ENCODE peak calls at places on chromosome 6, in five cellular contexts. One of them, this sample, is unnamed. For H3K4me1, the result is how much of the 10 kb centered on the place peaks cover.

GRCh38 chr6:21371676-21372161 is 221.8 kb upstream of the SOX4 start:
- DNase-seq in cardiac muscle cell: peak
- DNase-seq in transverse colon: no peak
- DNase-seq in A549: no peak
- DNase-seq in sigmoid colon: no peak
- DNase-seq in this sample: no peak

GRCh38 chr6:150719099-150719767 is 119.5 kb downstream of the PLEKHG1 start:
- DNase-seq in cardiac muscle cell: no peak
- DNase-seq in sigmoid colon: no peak
- DNase-seq in transverse colon: no peak
- DNase-seq in A549: no peak
- DNase-seq in this sample: no peak

GRCh38 chr6:157235600-157236039 is 87.7 kb downstream of the TMEM242 start:
- DNase-seq in sigmoid colon: peak
- DNase-seq in A549: peak
- DNase-seq in transverse colon: peak
- DNase-seq in cardiac muscle cell: peak
- DNase-seq in this sample: no peak

GRCh38 chr6:105871542-105871941 is 214.6 kb upstream of the PRDM1 start:
- DNase-seq in sigmoid colon: no peak
- DNase-seq in cardiac muscle cell: no peak
- DNase-seq in A549: no peak
- DNase-seq in transverse colon: no peak
- DNase-seq in this sample: peak

GRCh38 chr6:141077355-141078333 is 1055.1 kb upstream of the GJE1 start:
- DNase-seq in transverse colon: no peak
- DNase-seq in A549: peak
- DNase-seq in sigmoid colon: no peak
- DNase-seq in cardiac muscle cell: peak
- DNase-seq in this sample: peak

GRCh38 chr6:36947570-36948351 is 6.8 kb upstream of the PI16 start:
- DNase-seq in cardiac muscle cell: no peak
- DNase-seq in A549: no peak
- DNase-seq in transverse colon: no peak
- DNase-seq in sigmoid colon: no peak
- DNase-seq in this sample: no peak

GRCh38 chr6:153790048-153790447 is 249.0 kb upstream of the OPRM1 start:
- DNase-seq in A549: peak
- DNase-seq in sigmoid colon: no peak
- DNase-seq in transverse colon: no peak
- DNase-seq in cardiac muscle cell: no peak
- DNase-seq in this sample: no peak

GRCh38 chr6:116969211-116969863 is 92.3 kb downstream of the RFX6 start:
- DNase-seq in transverse colon: peak
- DNase-seq in A549: peak
- DNase-seq in cardiac muscle cell: peak
- DNase-seq in sigmoid colon: no peak
- DNase-seq in this sample: no peak

GRCh38 chr6:106730264-106730663 is 100.9 kb downstream of the QRSL1 start:
- DNase-seq in transverse colon: no peak
- DNase-seq in cardiac muscle cell: no peak
- DNase-seq in sigmoid colon: no peak
- DNase-seq in A549: no peak
- DNase-seq in this sample: no peak

GRCh38 chr6:11685411-11686093 is 93.1 kb downstream of the ADTRP start:
- DNase-seq in A549: peak
- DNase-seq in cardiac muscle cell: no peak
- DNase-seq in transverse colon: no peak
- DNase-seq in sigmoid colon: no peak
- DNase-seq in this sample: peak

GRCh38 chr6:153831350-153832078 is 207.5 kb upstream of the OPRM1 start:
- DNase-seq in sigmoid colon: no peak
- DNase-seq in transverse colon: no peak
- DNase-seq in cardiac muscle cell: no peak
- DNase-seq in A549: no peak
- DNase-seq in this sample: no peak

GRCh38 chr6:34969662-34970265 is 80.7 kb downstream of the ANKS1A start:
- DNase-seq in transverse colon: no peak
- DNase-seq in A549: no peak
- DNase-seq in cardiac muscle cell: no peak
- DNase-seq in sigmoid colon: no peak
- DNase-seq in this sample: no peak

GRCh38 chr6:151905072-151905471 is 97.6 kb downstream of the ESR1 start:
- DNase-seq in transverse colon: no peak
- DNase-seq in cardiac muscle cell: no peak
- DNase-seq in A549: no peak
- DNase-seq in sigmoid colon: no peak
- DNase-seq in this sample: no peak

GRCh38 chr6:11532097-11532496 is 5.5 kb upstream of the TMEM170B start:
- DNase-seq in transverse colon: no peak
- DNase-seq in sigmoid colon: peak
- DNase-seq in cardiac muscle cell: peak
- DNase-seq in A549: no peak
- DNase-seq in this sample: no peak

GRCh38 chr6:7332090-7332745 is 19.2 kb upstream of the SSR1 start:
- DNase-seq in A549: no peak
- DNase-seq in sigmoid colon: peak
- DNase-seq in transverse colon: no peak
- DNase-seq in cardiac muscle cell: no peak
- DNase-seq in this sample: no peak

GRCh38 chr6:125746731-125747588 is 2.5 kb upstream of the HEY2 start:
- DNase-seq in sigmoid colon: peak
- DNase-seq in transverse colon: peak
- DNase-seq in A549: no peak
- DNase-seq in cardiac muscle cell: peak
- DNase-seq in this sample: peak

GRCh38 chr6:166768761-166769160 is 141.7 kb upstream of the RPS6KA2 start:
- DNase-seq in A549: no peak
- DNase-seq in cardiac muscle cell: no peak
- DNase-seq in sigmoid colon: no peak
- DNase-seq in transverse colon: no peak
- DNase-seq in this sample: no peak

GRCh38 chr6:17863971-17864754 is 123.3 kb downstream of the KIF13A start:
- DNase-seq in transverse colon: peak
- DNase-seq in A549: peak
- DNase-seq in sigmoid colon: peak
- DNase-seq in cardiac muscle cell: no peak
- DNase-seq in this sample: no peak

GRCh38 chr6:134230087-134230717 is 87.7 kb downstream of the SGK1 start:
- DNase-seq in cardiac muscle cell: no peak
- DNase-seq in A549: no peak
- DNase-seq in transverse colon: no peak
- DNase-seq in sigmoid colon: no peak
- DNase-seq in this sample: no peak

GRCh38 chr6:150297327-150298028 is 71.3 kb upstream of the IYD start:
- DNase-seq in A549: no peak
- DNase-seq in transverse colon: peak
- DNase-seq in cardiac muscle cell: no peak
- DNase-seq in sigmoid colon: no peak
- DNase-seq in this sample: no peak

GRCh38 chr6:2763345-2763841 is 1.8 kb upstream of the WRNIP1 start:
- DNase-seq in transverse colon: no peak
- DNase-seq in sigmoid colon: peak
- DNase-seq in A549: no peak
- DNase-seq in cardiac muscle cell: no peak
- DNase-seq in this sample: no peak

GRCh38 chr6:129055796-129056195 is 172.9 kb downstream of the LAMA2 start:
- DNase-seq in transverse colon: no peak
- DNase-seq in sigmoid colon: no peak
- DNase-seq in cardiac muscle cell: no peak
- DNase-seq in A549: no peak
- DNase-seq in this sample: no peak

GRCh38 chr6:116500969-116501433 is 10.4 kb upstream of the CALHM5 start:
- DNase-seq in transverse colon: no peak
- DNase-seq in A549: no peak
- DNase-seq in sigmoid colon: no peak
- DNase-seq in cardiac muscle cell: no peak
- DNase-seq in this sample: peak

DNA sequence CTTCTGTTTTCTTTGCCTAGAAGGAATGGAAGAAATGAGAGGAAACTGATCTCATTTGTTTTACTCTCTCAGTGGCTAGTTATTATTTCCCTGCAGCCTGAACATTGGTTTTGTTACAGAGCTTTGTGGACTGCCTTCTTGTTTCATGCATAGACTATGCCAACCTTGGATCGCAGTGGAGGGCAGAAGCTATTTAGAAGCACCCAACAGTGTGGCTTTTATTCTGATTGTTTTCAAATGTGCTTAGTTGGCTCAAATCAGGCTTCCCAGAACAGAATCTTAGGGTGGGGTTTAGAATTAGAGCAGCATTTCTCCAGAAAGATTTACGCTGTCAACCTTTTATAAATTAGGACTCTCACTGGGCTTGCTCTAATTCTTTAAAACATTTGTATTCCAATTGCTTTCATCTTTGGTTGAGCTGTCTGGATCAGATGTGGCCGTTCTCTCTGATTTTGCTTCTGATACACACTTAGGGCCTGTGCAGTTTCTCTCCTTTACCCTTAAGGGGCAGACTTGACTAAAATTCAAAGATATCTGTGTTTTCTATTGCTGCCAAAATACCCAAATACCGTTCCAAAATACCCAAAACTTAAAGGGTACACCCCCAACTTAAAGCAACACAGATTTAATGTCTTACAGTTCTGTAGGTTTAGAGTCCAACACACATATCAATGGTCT is 210.3 kb downstream of the BCKDHB start:
- DNase-seq in cardiac muscle cell: no peak
- DNase-seq in sigmoid colon: no peak
- DNase-seq in A549: no peak
- DNase-seq in transverse colon: no peak
- DNase-seq in this sample: no peak
- TF ChIP-seq CTCF in cardiac muscle cell: peak
- TF ChIP-seq CTCF in sigmoid colon: no peak
- TF ChIP-seq CTCF in A549: no peak
- TF ChIP-seq CTCF in transverse colon: no peak
- TF ChIP-seq CTCF in this sample: no peak

DNA sequence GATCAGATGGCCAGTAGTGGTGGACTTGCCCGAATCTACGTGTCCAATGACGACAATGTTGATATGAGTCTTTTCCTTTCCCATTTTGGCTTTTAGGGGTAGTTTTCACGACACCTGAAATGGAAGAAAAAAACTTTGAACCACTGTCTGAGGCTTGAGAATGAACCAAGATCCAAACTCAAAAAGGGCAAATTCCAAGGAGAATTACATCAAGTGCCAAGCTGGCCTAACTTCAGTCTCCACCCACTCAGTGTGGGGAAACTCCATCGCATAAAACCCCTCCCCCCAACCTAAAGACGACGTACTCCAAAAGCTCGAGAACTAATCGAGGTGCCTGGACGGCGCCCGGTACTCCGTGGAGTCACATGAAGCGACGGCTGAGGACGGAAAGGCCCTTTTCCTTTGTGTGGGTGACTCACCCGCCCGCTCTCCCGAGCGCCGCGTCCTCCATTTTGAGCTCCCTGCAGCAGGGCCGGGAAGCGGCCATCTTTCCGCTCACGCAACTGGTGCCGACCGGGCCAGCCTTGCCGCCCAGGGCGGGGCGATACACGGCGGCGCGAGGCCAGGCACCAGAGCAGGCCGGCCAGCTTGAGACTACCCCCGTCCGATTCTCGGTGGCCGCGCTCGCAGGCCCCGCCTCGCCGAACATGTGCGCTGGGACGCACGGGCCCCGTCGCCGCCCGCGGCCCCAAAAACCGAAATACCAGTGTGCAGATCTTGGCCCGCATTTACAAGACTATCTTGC is 717 bp downstream of the EEF1A1 start:
- DNase-seq in sigmoid colon: peak
- DNase-seq in transverse colon: peak
- DNase-seq in A549: no peak
- DNase-seq in cardiac muscle cell: peak
- DNase-seq in this sample: peak
- H3K4me1 ChIP-seq in sigmoid colon: half or more
- H3K4me1 ChIP-seq in transverse colon: under half
- H3K4me1 ChIP-seq in A549: under half
- H3K4me1 ChIP-seq in cardiac muscle cell: under half
- H3K4me1 ChIP-seq in this sample: under half

GRCh38 chr6:73285674-73286283 is 22.8 kb upstream of the KHDC1 start:
- DNase-seq in transverse colon: no peak
- DNase-seq in cardiac muscle cell: peak
- DNase-seq in A549: peak
- DNase-seq in sigmoid colon: no peak
- DNase-seq in this sample: no peak
- TF ChIP-seq CTCF in transverse colon: no peak
- TF ChIP-seq CTCF in cardiac muscle cell: peak
- TF ChIP-seq CTCF in A549: peak
- TF ChIP-seq CTCF in sigmoid colon: no peak
- TF ChIP-seq CTCF in this sample: peak

DNA sequence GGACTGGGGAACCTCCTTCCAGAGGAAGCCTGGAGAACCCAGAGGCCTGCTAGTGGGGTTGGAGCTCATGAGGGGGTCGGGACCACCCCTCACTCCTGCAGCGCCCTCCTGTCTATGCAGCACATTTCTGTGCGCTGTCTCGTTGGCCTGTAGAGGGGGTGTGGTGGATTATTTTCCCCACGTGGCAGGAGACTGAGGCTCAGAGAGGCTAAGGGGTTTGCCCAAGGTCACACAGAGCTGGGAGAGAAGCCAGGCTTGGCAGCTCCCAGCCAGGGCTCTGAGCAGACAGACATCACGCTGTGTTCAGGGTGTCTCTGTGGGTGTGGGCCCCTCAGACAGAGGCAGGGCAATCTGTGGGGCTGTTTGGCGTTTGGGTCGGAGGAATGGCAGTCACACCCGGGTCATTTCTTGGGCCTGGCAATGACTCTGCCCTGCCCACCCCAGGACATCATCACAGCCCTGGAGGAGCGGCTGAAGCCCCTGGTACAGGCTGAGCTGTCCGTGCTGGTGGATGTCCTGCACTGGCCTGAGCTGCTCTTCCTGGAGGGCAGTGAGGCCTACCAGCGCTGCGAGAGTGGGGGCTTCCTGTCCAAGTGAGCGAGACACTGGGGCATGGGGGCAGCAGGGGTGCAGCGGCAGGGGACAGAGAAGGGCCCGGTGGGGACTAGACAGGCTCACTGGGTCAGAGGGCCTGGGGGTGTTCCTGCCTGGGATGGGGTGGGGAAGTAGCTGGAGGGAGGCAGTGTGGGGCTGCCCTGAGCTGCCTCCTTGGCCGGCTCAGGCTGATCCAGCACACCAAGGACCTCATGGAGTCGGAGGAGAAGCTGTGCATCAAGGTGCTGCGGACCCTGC is 27.7 kb downstream of the UQCC2 start:
- DNase-seq in cardiac muscle cell: no peak
- DNase-seq in transverse colon: no peak
- DNase-seq in sigmoid colon: no peak
- DNase-seq in A549: no peak
- DNase-seq in this sample: no peak
- H3K4me1 ChIP-seq in cardiac muscle cell: under half
- H3K4me1 ChIP-seq in transverse colon: under half
- H3K4me1 ChIP-seq in sigmoid colon: under half
- H3K4me1 ChIP-seq in A549: under half
- H3K4me1 ChIP-seq in this sample: under half